ENCODE peak calls at places on chromosomes 3 and 15, in ten cellular contexts. One of them, this sample, is unnamed.

GRCh38 chr3:184783309-184783708 is 28.7 kb upstream of the VPS8 start:
- DNase-seq in EL: peak
- DNase-seq in HT-29: no peak
- DNase-seq in activated effector memory CD4-positive, alpha-beta T cell treated with Interleukin-2 at 50 U/mL for 16 hours: no peak
- DNase-seq in caudate nucleus: no peak
- DNase-seq in pons: no peak
- DNase-seq in activated gamma-delta T cell treated with Interleukin-2 at 50 U/mL for 16 hours: no peak
- DNase-seq in hippocampal formation: no peak
- DNase-seq in NCI-H460: no peak
- DNase-seq in stimulated activated CD8-positive, alpha-beta memory T cell treated with anti-CD3 and anti-CD28 coated beads, Interleukin-4, amount 100 ng/mL, for 4 hours: no peak
- DNase-seq in this sample: no peak

GRCh38 chr3:105032541-105032940 is 334.2 kb upstream of the ALCAM start:
- DNase-seq in NCI-H460: no peak
- DNase-seq in EL: no peak
- DNase-seq in stimulated activated CD8-positive, alpha-beta memory T cell treated with anti-CD3 and anti-CD28 coated beads, Interleukin-4, amount 100 ng/mL, for 4 hours: no peak
- DNase-seq in caudate nucleus: no peak
- DNase-seq in activated gamma-delta T cell treated with Interleukin-2 at 50 U/mL for 16 hours: no peak
- DNase-seq in hippocampal formation: no peak
- DNase-seq in pons: no peak
- DNase-seq in activated effector memory CD4-positive, alpha-beta T cell treated with Interleukin-2 at 50 U/mL for 16 hours: no peak
- DNase-seq in HT-29: no peak
- DNase-seq in this sample: no peak

GRCh38 chr3:52834871-52835501 is at the start of gene MUSTN1:
- DNase-seq in NCI-H460: no peak
- DNase-seq in activated gamma-delta T cell treated with Interleukin-2 at 50 U/mL for 16 hours: no peak
- DNase-seq in hippocampal formation: no peak
- DNase-seq in pons: no peak
- DNase-seq in caudate nucleus: no peak
- DNase-seq in HT-29: no peak
- DNase-seq in activated effector memory CD4-positive, alpha-beta T cell treated with Interleukin-2 at 50 U/mL for 16 hours: no peak
- DNase-seq in EL: no peak
- DNase-seq in stimulated activated CD8-positive, alpha-beta memory T cell treated with anti-CD3 and anti-CD28 coated beads, Interleukin-4, amount 100 ng/mL, for 4 hours: no peak
- DNase-seq in this sample: no peak

GRCh38 chr15:72604794-72605193 is 49.7 kb upstream of the GOLGA6B start:
- DNase-seq in pons: no peak
- DNase-seq in HT-29: peak
- DNase-seq in stimulated activated CD8-positive, alpha-beta memory T cell treated with anti-CD3 and anti-CD28 coated beads, Interleukin-4, amount 100 ng/mL, for 4 hours: no peak
- DNase-seq in activated effector memory CD4-positive, alpha-beta T cell treated with Interleukin-2 at 50 U/mL for 16 hours: no peak
- DNase-seq in caudate nucleus: no peak
- DNase-seq in hippocampal formation: no peak
- DNase-seq in activated gamma-delta T cell treated with Interleukin-2 at 50 U/mL for 16 hours: no peak
- DNase-seq in EL: peak
- DNase-seq in NCI-H460: no peak
- DNase-seq in this sample: no peak

GRCh38 chr15:84879088-84879780 is 5.2 kb upstream of the SLC28A1 start:
- DNase-seq in stimulated activated CD8-positive, alpha-beta memory T cell treated with anti-CD3 and anti-CD28 coated beads, Interleukin-4, amount 100 ng/mL, for 4 hours: no peak
- DNase-seq in pons: no peak
- DNase-seq in EL: no peak
- DNase-seq in caudate nucleus: no peak
- DNase-seq in activated effector memory CD4-positive, alpha-beta T cell treated with Interleukin-2 at 50 U/mL for 16 hours: no peak
- DNase-seq in hippocampal formation: no peak
- DNase-seq in NCI-H460: no peak
- DNase-seq in activated gamma-delta T cell treated with Interleukin-2 at 50 U/mL for 16 hours: no peak
- DNase-seq in HT-29: no peak
- DNase-seq in this sample: no peak

GRCh38 chr15:100186960-100187359 is 154.8 kb downstream of the ADAMTS17 start:
- DNase-seq in stimulated activated CD8-positive, alpha-beta memory T cell treated with anti-CD3 and anti-CD28 coated beads, Interleukin-4, amount 100 ng/mL, for 4 hours: no peak
- DNase-seq in activated gamma-delta T cell treated with Interleukin-2 at 50 U/mL for 16 hours: no peak
- DNase-seq in pons: no peak
- DNase-seq in EL: no peak
- DNase-seq in activated effector memory CD4-positive, alpha-beta T cell treated with Interleukin-2 at 50 U/mL for 16 hours: no peak
- DNase-seq in caudate nucleus: no peak
- DNase-seq in hippocampal formation: no peak
- DNase-seq in HT-29: no peak
- DNase-seq in NCI-H460: no peak
- DNase-seq in this sample: no peak

GRCh38 chr3:42009456-42009855 is 47.6 kb upstream of the ULK4 start:
- DNase-seq in activated gamma-delta T cell treated with Interleukin-2 at 50 U/mL for 16 hours: no peak
- DNase-seq in hippocampal formation: no peak
- DNase-seq in pons: no peak
- DNase-seq in stimulated activated CD8-positive, alpha-beta memory T cell treated with anti-CD3 and anti-CD28 coated beads, Interleukin-4, amount 100 ng/mL, for 4 hours: no peak
- DNase-seq in EL: peak
- DNase-seq in HT-29: no peak
- DNase-seq in caudate nucleus: no peak
- DNase-seq in activated effector memory CD4-positive, alpha-beta T cell treated with Interleukin-2 at 50 U/mL for 16 hours: no peak
- DNase-seq in NCI-H460: no peak
- DNase-seq in this sample: no peak

GRCh38 chr3:57803647-57804081 is 47.6 kb downstream of the SLMAP start:
- DNase-seq in caudate nucleus: no peak
- DNase-seq in NCI-H460: peak
- DNase-seq in stimulated activated CD8-positive, alpha-beta memory T cell treated with anti-CD3 and anti-CD28 coated beads, Interleukin-4, amount 100 ng/mL, for 4 hours: no peak
- DNase-seq in hippocampal formation: no peak
- DNase-seq in pons: peak
- DNase-seq in HT-29: peak
- DNase-seq in EL: peak
- DNase-seq in activated effector memory CD4-positive, alpha-beta T cell treated with Interleukin-2 at 50 U/mL for 16 hours: no peak
- DNase-seq in activated gamma-delta T cell treated with Interleukin-2 at 50 U/mL for 16 hours: no peak
- DNase-seq in this sample: peak